ENCODE peak calls at places on chromosomes 2 and 18, in nine cellular contexts. V, J, B, Q, C, S, U, O and T are unnamed samples.

GRCh38 chr18:48996901-48997463 is 46.2 kb upstream of the SMAD7 start:
- DNase-seq in S (peak; percentile 92), U (peak; percentile 63), J (no peak), C (peak; percentile 89), Q (peak; percentile 25), B (peak; percentile 84), O (no peak), V (peak; percentile 29), T (no peak)

GRCh38 chr2:126655500-126656310 is at the start of gene GYPC:
- DNase-seq in C (peak; percentile 36), Q (peak; percentile 33), U (peak; percentile 25), J (peak; percentile 78), V (peak; percentile 25), B (peak; percentile 87), O (peak; percentile 78), S (peak; percentile 66), T (no peak)

GRCh38 chr2:137118140-137118539 is 352.8 kb downstream of the THSD7B start:
- DNase-seq in J (no peak), O (no peak), C (peak; percentile 5), V (no peak), Q (no peak), U (no peak), B (no peak), S (no peak), T (no peak)

GRCh38 chr2:226911932-226912331 is 76.1 kb downstream of the RHBDD1 start:
- DNase-seq in S (peak; percentile 20), J (no peak), U (no peak), Q (no peak), C (peak; percentile 63), V (no peak), O (no peak), B (peak; percentile 21), T (no peak)

GRCh38 chr2:64447317-64448060 is 6.5 kb upstream of the LGALSL start:
- DNase-seq in V (no peak), Q (no peak), J (no peak), S (no peak), C (peak; percentile 47), O (no peak), B (peak; percentile 31), U (no peak), T (no peak)

GRCh38 chr2:60958800-60959199 is 58.7 kb upstream of the PEX13 start:
- DNase-seq in Q (no peak), V (no peak), C (peak; percentile 69), B (peak; percentile 57), O (no peak), U (no peak), S (no peak), J (no peak), T (no peak)

GRCh38 chr2:46383784-46384456 is 86.7 kb downstream of the EPAS1 start:
- DNase-seq in C (no peak), U (no peak), B (no peak), S (no peak), O (no peak), V (no peak), Q (no peak), J (no peak), T (no peak)

GRCh38 chr2:109293663-109294062 is 164.7 kb downstream of the SH3RF3 start:
- DNase-seq in U (no peak), B (no peak), O (no peak), V (no peak), Q (no peak), J (no peak), C (no peak), S (no peak), T (no peak)

GRCh38 chr2:151009437-151010175 is 252.1 kb downstream of the RBM43 start:
- DNase-seq in Q (no peak), C (no peak), S (no peak), O (no peak), U (no peak), J (no peak), B (no peak), V (no peak), T (no peak)